ENCODE peak calls at places on chromosomes 1 and 21, in ten cellular contexts. M, C, R, K, A, W, G, Z, S and P are unnamed samples.

GRCh38 chr1:108316545-108316944 is 72.7 kb upstream of the NBPF4 start:
- DNase-seq in M (no peak), C (no peak), R (peak; percentile 28), K (no peak), A (no peak), W (no peak), G (no peak), Z (no peak), S (peak; percentile 9), P (no peak)

GRCh38 chr1:167802235-167802634 is 80.5 kb downstream of the MPZL1 start:
- DNase-seq in M (no peak), C (no peak), R (no peak), K (no peak), A (no peak), W (no peak), G (no peak), Z (no peak), S (no peak), P (no peak)

GRCh38 chr1:201254625-201255469 is 28.5 kb upstream of the PKP1 start:
- DNase-seq in M (peak; percentile 93), C (peak; percentile 88), R (peak; percentile 50), K (peak; percentile 45), A (no peak), W (peak; percentile 57), G (peak; percentile 96), Z (no peak), S (peak; percentile 38), P (peak; percentile 95)

GRCh38 chr21:30733026-30733425 is 14.0 kb downstream of the KRTAP21-2 start:
- DNase-seq in M (no peak), C (no peak), R (no peak), K (no peak), A (no peak), W (no peak), G (no peak), Z (no peak), S (no peak), P (no peak)

GRCh38 chr1:110756506-110756905 is 81.8 kb upstream of the KCNA3 start:
- DNase-seq in M (no peak), C (no peak), R (no peak), K (no peak), A (no peak), W (peak; percentile 55), G (no peak), Z (no peak), S (no peak), P (no peak)

GRCh38 chr1:204616683-204617082 is 68.9 kb downstream of the LRRN2 start:
- DNase-seq in M (no peak), C (no peak), R (no peak), K (no peak), A (no peak), W (no peak), G (no peak), Z (no peak), S (peak; percentile 15), P (no peak)

GRCh38 chr1:172178846-172179245 is 241.6 kb upstream of the C1orf105 start:
- DNase-seq in M (no peak), C (no peak), R (no peak), K (no peak), A (no peak), W (no peak), G (no peak), Z (no peak), S (no peak), P (no peak)

GRCh38 chr1:84300991-84301758 is at the start of gene SAMD13:
- DNase-seq in M (no peak), C (no peak), R (peak; percentile 83), K (peak; percentile 3), A (no peak), W (peak; percentile 81), G (no peak), Z (peak; percentile 65), S (peak; percentile 66), P (peak; percentile 14)

GRCh38 chr1:231166398-231166797 is 4.5 kb downstream of the TRIM67 start:
- DNase-seq in M (no peak), C (no peak), R (no peak), K (no peak), A (no peak), W (no peak), G (no peak), Z (no peak), S (no peak), P (no peak)

GRCh38 chr1:31203215-31203614 is 36.5 kb downstream of the NKAIN1 start:
- DNase-seq in M (no peak), C (no peak), R (peak; percentile 50), K (no peak), A (no peak), W (no peak), G (no peak), Z (no peak), S (no peak), P (no peak)

GRCh38 chr21:45266518-45267389 is 20.9 kb downstream of the POFUT2 start:
- DNase-seq in M (peak; percentile 71), C (peak; percentile 51), R (no peak), K (peak; percentile 25), A (no peak), W (no peak), G (no peak), Z (no peak), S (peak; percentile 26), P (no peak)

GRCh38 chr1:9314101-9314500 is 21.4 kb downstream of the SPSB1 start:
- DNase-seq in M (no peak), C (no peak), R (no peak), K (no peak), A (no peak), W (no peak), G (no peak), Z (no peak), S (no peak), P (no peak)

GRCh38 chr1:225808136-225808535 is 1.8 kb upstream of the EPHX1 start:
- DNase-seq in M (no peak), C (no peak), R (no peak), K (no peak), A (no peak), W (no peak), G (no peak), Z (no peak), S (no peak), P (no peak)

GRCh38 chr21:46111857-46112730 is 14.2 kb downstream of the COL6A2 start:
- DNase-seq in M (peak; percentile 84), C (peak; percentile 73), R (no peak), K (no peak), A (no peak), W (peak; percentile 22), G (no peak), Z (no peak), S (no peak), P (no peak)

GRCh38 chr1:60937720-60938119 is 144.6 kb upstream of the NFIA start:
- DNase-seq in M (no peak), C (no peak), R (no peak), K (no peak), A (no peak), W (no peak), G (no peak), Z (no peak), S (no peak), P (no peak)

GRCh38 chr1:156860113-156860638 is 489 bp upstream of the NTRK1 start:
- DNase-seq in M (no peak), C (no peak), R (peak; percentile 54), K (no peak), A (no peak), W (no peak), G (peak; percentile 57), Z (no peak), S (peak; percentile 56), P (peak; percentile 75)

GRCh38 chr1:5312870-5313269 is 658.5 kb downstream of the AJAP1 start:
- DNase-seq in M (no peak), C (no peak), R (no peak), K (no peak), A (no peak), W (no peak), G (no peak), Z (no peak), S (no peak), P (peak; percentile 35)

GRCh38 chr21:14836950-14837349 is 227.8 kb downstream of the NRIP1 start:
- DNase-seq in M (no peak), C (no peak), R (peak; percentile 16), K (no peak), A (no peak), W (no peak), G (no peak), Z (no peak), S (no peak), P (no peak)

GRCh38 chr1:184890539-184890973 is 83.8 kb downstream of the NIBAN1 start:
- DNase-seq in M (no peak), C (no peak), R (peak; percentile 72), K (no peak), A (no peak), W (peak; percentile 51), G (no peak), Z (peak; percentile 44), S (peak; percentile 24), P (no peak)

GRCh38 chr1:214331827-214332423 is 51.0 kb downstream of the SMYD2 start:
- DNase-seq in M (no peak), C (no peak), R (peak; percentile 56), K (peak; percentile 31), A (no peak), W (no peak), G (peak; percentile 65), Z (no peak), S (peak; percentile 41), P (peak; percentile 69)

GRCh38 chr1:156383023-156383422 is 14.0 kb downstream of the RHBG start:
- DNase-seq in M (no peak), C (peak; percentile 84), R (peak; percentile 66), K (peak; percentile 44), A (peak; percentile 82), W (peak; percentile 53), G (peak; percentile 70), Z (peak; percentile 44), S (peak; percentile 71), P (peak; percentile 78)